ENCODE peak calls at places on chromosomes 12 and 14, in five cellular contexts. Z, F, W, R and J are unnamed samples.
A peak's percentile ranks its signal among the peaks of the same experiment; 100 is the strongest.

GRCh38 chr12:124098887-124099286 is 125.9 kb downstream of the ZNF664 start:
- DNase-seq in F (no peak), W (no peak), Z (no peak), R (no peak), J (no peak)

GRCh38 chr12:108591267-108591980 is 6.5 kb downstream of the TMEM119 start:
- DNase-seq in F (no peak), Z (no peak), R (no peak), W (no peak), J (no peak)

GRCh38 chr14:29643415-29644206 is 284.0 kb downstream of the PRKD1 start:
- DNase-seq in R (no peak), F (no peak), Z (no peak), W (no peak), J (no peak)

GRCh38 chr12:93197067-93197593 is 180.6 kb upstream of the NUDT4 start:
- DNase-seq in Z (no peak), W (no peak), R (no peak), F (no peak), J (no peak)

GRCh38 chr12:115296613-115297012 is 612.6 kb upstream of the TBX3 start:
- DNase-seq in Z (no peak), W (no peak), F (no peak), R (no peak), J (no peak)

GRCh38 chr12:60290532-60290931 is 694.7 kb downstream of the SLC16A7 start:
- DNase-seq in F (no peak), R (no peak), Z (no peak), W (no peak), J (no peak)

GRCh38 chr14:35533357-35534129 is 421 bp upstream of the INSM2 start:
- DNase-seq in W (peak; percentile 62), R (peak; percentile 70), F (no peak), Z (peak; percentile 96), J (peak; percentile 40)

GRCh38 chr14:68569970-68570409 is 222.9 kb downstream of the ZFP36L1 start:
- DNase-seq in W (no peak), F (no peak), R (peak; percentile 51), Z (no peak), J (no peak)

GRCh38 chr12:80017261-80017870 is 82.0 kb upstream of the OTOGL start:
- DNase-seq in F (no peak), Z (no peak), W (no peak), R (no peak), J (no peak)

GRCh38 chr12:8890313-8891084 is 23.8 kb upstream of the PHC1 start:
- DNase-seq in R (peak; percentile 32), W (peak; percentile 60), Z (peak; percentile 76), F (no peak), J (peak; percentile 37)

GRCh38 chr12:108846320-108846719 is 11.1 kb downstream of the SSH1 start:
- DNase-seq in W (no peak), F (no peak), R (no peak), Z (peak; percentile 81), J (no peak)

GRCh38 chr12:1691123-1692007 is 495 bp downstream of the ADIPOR2 start:
- DNase-seq in W (no peak), F (peak; percentile 13), Z (no peak), R (peak; percentile 31), J (no peak)

GRCh38 chr12:46383654-46384450 is 11.3 kb upstream of the SLC38A2 start:
- DNase-seq in W (no peak), R (peak; percentile 67), Z (no peak), F (no peak), J (no peak)

GRCh38 chr12:12612403-12612802 is 727 bp downstream of the CREBL2 start:
- DNase-seq in Z (peak; percentile 60), F (no peak), R (peak; percentile 82), W (no peak), J (peak; percentile 18)

GRCh38 chr14:106738075-106738474 is 1211.7 kb downstream of the TMEM121 start:
- DNase-seq in Z (no peak), F (no peak), W (peak; percentile 6), R (no peak), J (no peak)

GRCh38 chr14:81200041-81200440 is 20.7 kb downstream of the GTF2A1 start:
- DNase-seq in Z (no peak), R (no peak), F (no peak), W (no peak), J (no peak)

GRCh38 chr12:128771681-128772080 is 52.1 kb downstream of the SLC15A4 start:
- DNase-seq in Z (no peak), R (peak; percentile 27), W (no peak), F (no peak), J (no peak)

GRCh38 chr14:90866822-90867221 is 50.6 kb upstream of the TTC7B start:
- DNase-seq in R (no peak), F (no peak), Z (no peak), W (no peak), J (no peak)

GRCh38 chr14:32382704-32383103 is 53.6 kb downstream of the AKAP6 start:
- DNase-seq in F (no peak), R (no peak), Z (peak; percentile 34), W (no peak), J (no peak)

GRCh38 chr14:57999471-57999870 is 133.6 kb upstream of the SLC35F4 start:
- DNase-seq in Z (no peak), F (no peak), W (no peak), R (no peak), J (no peak)

GRCh38 chr12:2902287-2902880 is 11.7 kb downstream of the TULP3 start:
- DNase-seq in R (no peak), W (no peak), F (no peak), Z (peak; percentile 68), J (no peak)

DNA sequence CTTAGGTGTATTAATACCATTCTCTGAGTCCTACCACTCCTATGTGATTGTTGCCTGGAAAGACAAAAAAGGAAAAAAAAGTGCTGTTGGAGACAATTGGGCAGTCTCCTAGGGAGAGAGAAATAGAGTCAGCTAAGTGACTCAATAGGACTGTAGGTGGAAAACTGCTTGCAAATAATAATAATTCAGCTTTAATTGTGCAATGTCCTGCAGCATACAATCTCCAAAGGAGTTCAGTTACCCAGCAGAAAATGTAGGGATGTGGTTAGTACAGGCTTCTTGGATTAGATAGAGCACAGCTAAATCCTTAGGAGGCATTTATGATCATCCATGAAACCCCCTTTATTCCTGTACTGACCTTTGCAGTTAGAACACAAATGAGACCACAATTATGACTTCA is 3.0 kb upstream of the SRSF9 start:
- DNase-seq in W (no peak), R (no peak), F (no peak), Z (no peak), J (no peak)
- TF ChIP-seq TAF1 in W (no peak), R (no peak), F (no peak), Z (no peak), J (no peak)

DNA sequence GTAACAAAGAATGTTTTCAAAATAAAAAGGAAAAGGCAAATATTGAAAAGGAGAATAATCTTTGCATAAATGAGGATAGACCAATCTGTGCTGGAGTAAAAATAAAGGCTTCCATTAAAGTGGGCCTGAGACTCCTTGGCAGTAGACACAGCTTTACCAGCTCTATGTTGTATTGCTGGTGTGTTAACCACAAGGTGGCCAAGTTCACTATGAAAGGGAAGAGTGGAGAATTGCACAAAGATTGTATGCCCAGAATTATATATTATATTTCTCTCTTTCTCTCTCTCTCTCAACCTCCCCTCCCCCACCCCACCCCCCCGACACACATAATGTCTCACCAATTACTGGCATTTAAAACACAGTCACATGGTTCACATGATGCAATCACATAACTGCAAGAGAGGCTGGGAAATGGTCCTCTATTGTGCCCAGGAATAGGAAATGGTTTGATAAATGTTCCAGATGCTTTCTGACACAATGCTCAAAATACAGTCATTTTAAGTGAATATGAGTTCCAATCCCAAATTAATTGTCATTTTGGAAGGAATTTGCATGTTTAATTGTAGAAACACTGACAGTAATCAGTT is 222.6 kb upstream of the SYT1 start:
- DNase-seq in F (no peak), Z (no peak), W (no peak), R (no peak), J (no peak)
- TF ChIP-seq TAF1 in F (no peak), Z (no peak), W (no peak), R (no peak), J (no peak)

DNA sequence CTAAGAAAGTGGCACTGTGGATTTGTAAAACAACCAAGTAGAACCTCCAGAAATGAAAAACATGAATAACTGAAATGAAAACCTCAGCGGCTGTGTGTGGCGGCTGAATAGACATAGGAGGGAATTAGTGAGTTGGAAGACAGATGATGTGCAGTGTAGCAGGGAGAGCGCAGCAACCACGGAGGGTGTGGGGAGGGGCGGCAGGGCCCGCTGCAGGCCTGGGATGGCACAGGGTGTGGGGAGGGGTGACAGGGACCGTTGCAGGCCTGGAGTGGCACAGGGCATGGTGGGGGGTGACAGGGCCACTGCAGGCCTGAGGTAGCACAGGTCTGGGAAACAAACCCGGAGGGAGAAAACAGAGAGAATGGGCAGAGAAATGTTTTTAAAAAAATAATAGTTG is 51.1 kb downstream of the BEGAIN start:
- DNase-seq in F (no peak), Z (peak; percentile 73), W (no peak), R (no peak), J (peak; percentile 7)
- TF ChIP-seq TAF1 in F (no peak), Z (no peak), W (no peak), R (no peak), J (no peak)

DNA sequence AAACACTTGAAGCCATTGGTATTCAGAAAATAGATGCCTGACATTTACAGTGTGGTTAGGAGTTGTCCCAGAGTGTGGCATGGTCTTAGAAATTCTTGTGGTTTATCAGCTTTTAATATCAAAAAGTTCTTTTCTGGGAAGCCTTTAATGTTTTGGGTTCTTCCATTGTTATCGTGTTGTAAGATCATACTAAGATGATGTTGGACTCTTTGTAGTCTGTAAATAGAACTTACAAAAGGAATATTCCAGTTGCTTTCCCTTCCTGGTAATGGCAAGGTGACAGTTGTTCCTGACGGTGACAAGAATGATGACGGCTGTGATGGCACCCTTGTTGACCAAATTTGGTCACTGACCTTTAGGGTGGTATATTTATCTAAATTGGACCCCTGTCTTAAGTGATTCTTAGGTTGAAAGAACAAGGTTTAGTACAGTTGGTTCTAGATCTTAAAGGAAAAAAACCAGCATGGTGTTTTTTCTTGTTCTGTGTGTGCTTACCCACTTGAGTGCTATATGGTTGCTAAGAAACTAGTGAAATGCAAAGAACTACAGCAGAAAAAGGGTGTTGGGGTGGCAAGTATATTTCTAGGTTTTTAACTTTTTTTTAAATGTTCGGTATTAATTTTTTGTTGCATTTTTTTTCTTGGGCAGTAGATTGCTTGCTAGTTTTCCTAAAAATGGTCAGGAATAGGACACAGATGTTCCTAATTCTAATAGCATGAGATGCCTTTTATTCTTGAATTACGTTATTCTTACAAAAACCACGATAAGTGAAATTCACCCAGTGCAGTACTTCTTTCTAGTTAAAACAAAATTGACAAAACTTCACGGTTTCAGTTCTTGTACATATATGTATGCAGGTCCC is 2.1 kb downstream of the ATP2A2 start:
- DNase-seq in F (no peak), W (no peak), R (no peak), Z (no peak), J (no peak)
- TF ChIP-seq TAF1 in F (no peak), W (no peak), R (no peak), Z (no peak), J (no peak)

GRCh38 chr12:75129275-75129674 is 80.4 kb downstream of the KCNC2 start:
- DNase-seq in W (no peak), R (no peak), Z (no peak), F (no peak), J (no peak)

GRCh38 chr12:75137896-75138295 is 71.7 kb downstream of the KCNC2 start:
- DNase-seq in R (no peak), W (no peak), Z (no peak), F (no peak), J (no peak)

GRCh38 chr12:75130811-75131210 is 78.8 kb downstream of the KCNC2 start:
- DNase-seq in W (no peak), Z (no peak), F (no peak), R (no peak), J (no peak)

GRCh38 chr12:75135021-75135420 is 74.6 kb downstream of the KCNC2 start:
- DNase-seq in F (no peak), Z (no peak), W (no peak), R (no peak), J (no peak)
- TF ChIP-seq TAF1 in F (no peak), Z (no peak), W (no peak), R (no peak), J (no peak)